ENCODE peak calls at places on chromosomes 2 and 18, in seven cellular contexts. One of them, this sample, is unnamed.

GRCh38 chr2:70201225-70201768 is 10.5 kb upstream of the C2orf42 start:
- DNase-seq in stimulated activated CD8-positive, alpha-beta memory T cell treated with anti-CD3 and anti-CD28 coated beads, Interleukin-12 subunit alpha, Interleukin-12 subunit beta, amount 100 ng/mL, for 1 hour: no peak
- DNase-seq in H7: no peak
- DNase-seq in NCI-H2081: no peak
- DNase-seq in NCI-H69: no peak
- DNase-seq in cerebellum: no peak
- DNase-seq in stimulated activated CD4-positive, alpha-beta T cell treated with anti-CD3 and anti-CD28 coated beads, Interleukin-4, amount 100 ng/mL, for 4 hours: no peak
- DNase-seq in this sample: no peak

GRCh38 chr2:68317971-68318685 is 1.6 kb downstream of the CNRIP1 start:
- DNase-seq in stimulated activated CD8-positive, alpha-beta memory T cell treated with anti-CD3 and anti-CD28 coated beads, Interleukin-12 subunit alpha, Interleukin-12 subunit beta, amount 100 ng/mL, for 1 hour: no peak
- DNase-seq in H7: peak; percentile 48
- DNase-seq in NCI-H2081: no peak
- DNase-seq in NCI-H69: no peak
- DNase-seq in cerebellum: peak; percentile 50
- DNase-seq in stimulated activated CD4-positive, alpha-beta T cell treated with anti-CD3 and anti-CD28 coated beads, Interleukin-4, amount 100 ng/mL, for 4 hours: no peak
- DNase-seq in this sample: no peak

GRCh38 chr2:140882671-140883620 is 1247.9 kb downstream of the LRP1B start:
- DNase-seq in stimulated activated CD8-positive, alpha-beta memory T cell treated with anti-CD3 and anti-CD28 coated beads, Interleukin-12 subunit alpha, Interleukin-12 subunit beta, amount 100 ng/mL, for 1 hour: no peak
- DNase-seq in H7: no peak
- DNase-seq in NCI-H2081: no peak
- DNase-seq in NCI-H69: peak; percentile 55
- DNase-seq in cerebellum: no peak
- DNase-seq in stimulated activated CD4-positive, alpha-beta T cell treated with anti-CD3 and anti-CD28 coated beads, Interleukin-4, amount 100 ng/mL, for 4 hours: no peak
- DNase-seq in this sample: no peak

GRCh38 chr2:240810621-240811020 is 9.4 kb downstream of the KIF1A start:
- DNase-seq in stimulated activated CD8-positive, alpha-beta memory T cell treated with anti-CD3 and anti-CD28 coated beads, Interleukin-12 subunit alpha, Interleukin-12 subunit beta, amount 100 ng/mL, for 1 hour: no peak
- DNase-seq in H7: peak; percentile 39
- DNase-seq in NCI-H2081: no peak
- DNase-seq in NCI-H69: no peak
- DNase-seq in cerebellum: no peak
- DNase-seq in stimulated activated CD4-positive, alpha-beta T cell treated with anti-CD3 and anti-CD28 coated beads, Interleukin-4, amount 100 ng/mL, for 4 hours: no peak
- DNase-seq in this sample: no peak

GRCh38 chr2:20145497-20146193 is 79.3 kb downstream of the SDC1 start:
- DNase-seq in stimulated activated CD8-positive, alpha-beta memory T cell treated with anti-CD3 and anti-CD28 coated beads, Interleukin-12 subunit alpha, Interleukin-12 subunit beta, amount 100 ng/mL, for 1 hour: no peak
- DNase-seq in H7: no peak
- DNase-seq in NCI-H2081: no peak
- DNase-seq in NCI-H69: peak; percentile 1
- DNase-seq in cerebellum: no peak
- DNase-seq in stimulated activated CD4-positive, alpha-beta T cell treated with anti-CD3 and anti-CD28 coated beads, Interleukin-4, amount 100 ng/mL, for 4 hours: no peak
- DNase-seq in this sample: no peak

GRCh38 chr2:99337931-99338580 is 867 bp downstream of the EIF5B start:
- DNase-seq in stimulated activated CD8-positive, alpha-beta memory T cell treated with anti-CD3 and anti-CD28 coated beads, Interleukin-12 subunit alpha, Interleukin-12 subunit beta, amount 100 ng/mL, for 1 hour: no peak
- DNase-seq in H7: peak; percentile 22
- DNase-seq in NCI-H2081: no peak
- DNase-seq in NCI-H69: peak; percentile 47
- DNase-seq in cerebellum: no peak
- DNase-seq in stimulated activated CD4-positive, alpha-beta T cell treated with anti-CD3 and anti-CD28 coated beads, Interleukin-4, amount 100 ng/mL, for 4 hours: no peak
- DNase-seq in this sample: no peak

GRCh38 chr2:189580267-189580661 is 322 bp downstream of the SLC40A1 start:
- DNase-seq in stimulated activated CD8-positive, alpha-beta memory T cell treated with anti-CD3 and anti-CD28 coated beads, Interleukin-12 subunit alpha, Interleukin-12 subunit beta, amount 100 ng/mL, for 1 hour: no peak
- DNase-seq in H7: peak; percentile 42
- DNase-seq in NCI-H2081: no peak
- DNase-seq in NCI-H69: no peak
- DNase-seq in cerebellum: no peak
- DNase-seq in stimulated activated CD4-positive, alpha-beta T cell treated with anti-CD3 and anti-CD28 coated beads, Interleukin-4, amount 100 ng/mL, for 4 hours: peak; percentile 13
- DNase-seq in this sample: no peak

GRCh38 chr2:230956827-230957755 is 32.0 kb upstream of the GPR55 start:
- DNase-seq in stimulated activated CD8-positive, alpha-beta memory T cell treated with anti-CD3 and anti-CD28 coated beads, Interleukin-12 subunit alpha, Interleukin-12 subunit beta, amount 100 ng/mL, for 1 hour: no peak
- DNase-seq in H7: peak; percentile 83
- DNase-seq in NCI-H2081: no peak
- DNase-seq in NCI-H69: peak; percentile 17
- DNase-seq in cerebellum: no peak
- DNase-seq in stimulated activated CD4-positive, alpha-beta T cell treated with anti-CD3 and anti-CD28 coated beads, Interleukin-4, amount 100 ng/mL, for 4 hours: peak; percentile 23
- DNase-seq in this sample: no peak

GRCh38 chr2:56128235-56128634 is 55.6 kb upstream of the CCDC85A start:
- DNase-seq in stimulated activated CD8-positive, alpha-beta memory T cell treated with anti-CD3 and anti-CD28 coated beads, Interleukin-12 subunit alpha, Interleukin-12 subunit beta, amount 100 ng/mL, for 1 hour: no peak
- DNase-seq in H7: no peak
- DNase-seq in NCI-H2081: no peak
- DNase-seq in NCI-H69: peak; percentile 63
- DNase-seq in cerebellum: no peak
- DNase-seq in stimulated activated CD4-positive, alpha-beta T cell treated with anti-CD3 and anti-CD28 coated beads, Interleukin-4, amount 100 ng/mL, for 4 hours: no peak
- DNase-seq in this sample: no peak

GRCh38 chr2:219124379-219125110 is 36.1 kb downstream of the NHEJ1 start:
- DNase-seq in stimulated activated CD8-positive, alpha-beta memory T cell treated with anti-CD3 and anti-CD28 coated beads, Interleukin-12 subunit alpha, Interleukin-12 subunit beta, amount 100 ng/mL, for 1 hour: no peak
- DNase-seq in H7: no peak
- DNase-seq in NCI-H2081: no peak
- DNase-seq in NCI-H69: no peak
- DNase-seq in cerebellum: no peak
- DNase-seq in stimulated activated CD4-positive, alpha-beta T cell treated with anti-CD3 and anti-CD28 coated beads, Interleukin-4, amount 100 ng/mL, for 4 hours: no peak
- DNase-seq in this sample: no peak

GRCh38 chr2:160751021-160751420 is 257.4 kb upstream of the RBMS1 start:
- DNase-seq in stimulated activated CD8-positive, alpha-beta memory T cell treated with anti-CD3 and anti-CD28 coated beads, Interleukin-12 subunit alpha, Interleukin-12 subunit beta, amount 100 ng/mL, for 1 hour: no peak
- DNase-seq in H7: no peak
- DNase-seq in NCI-H2081: no peak
- DNase-seq in NCI-H69: no peak
- DNase-seq in cerebellum: no peak
- DNase-seq in stimulated activated CD4-positive, alpha-beta T cell treated with anti-CD3 and anti-CD28 coated beads, Interleukin-4, amount 100 ng/mL, for 4 hours: no peak
- DNase-seq in this sample: no peak

GRCh38 chr18:23223641-23224040 is 88.4 kb downstream of the CABLES1 start:
- DNase-seq in stimulated activated CD8-positive, alpha-beta memory T cell treated with anti-CD3 and anti-CD28 coated beads, Interleukin-12 subunit alpha, Interleukin-12 subunit beta, amount 100 ng/mL, for 1 hour: no peak
- DNase-seq in H7: no peak
- DNase-seq in NCI-H2081: no peak
- DNase-seq in NCI-H69: no peak
- DNase-seq in cerebellum: no peak
- DNase-seq in stimulated activated CD4-positive, alpha-beta T cell treated with anti-CD3 and anti-CD28 coated beads, Interleukin-4, amount 100 ng/mL, for 4 hours: no peak
- DNase-seq in this sample: no peak

GRCh38 chr2:39524756-39525635 is 87.9 kb upstream of the MAP4K3 start:
- DNase-seq in stimulated activated CD8-positive, alpha-beta memory T cell treated with anti-CD3 and anti-CD28 coated beads, Interleukin-12 subunit alpha, Interleukin-12 subunit beta, amount 100 ng/mL, for 1 hour: no peak
- DNase-seq in H7: no peak
- DNase-seq in NCI-H2081: no peak
- DNase-seq in NCI-H69: no peak
- DNase-seq in cerebellum: no peak
- DNase-seq in stimulated activated CD4-positive, alpha-beta T cell treated with anti-CD3 and anti-CD28 coated beads, Interleukin-4, amount 100 ng/mL, for 4 hours: no peak
- DNase-seq in this sample: no peak

GRCh38 chr2:47265751-47266231 is 110.7 kb upstream of the STPG4 start:
- DNase-seq in stimulated activated CD8-positive, alpha-beta memory T cell treated with anti-CD3 and anti-CD28 coated beads, Interleukin-12 subunit alpha, Interleukin-12 subunit beta, amount 100 ng/mL, for 1 hour: no peak
- DNase-seq in H7: no peak
- DNase-seq in NCI-H2081: peak; percentile 40
- DNase-seq in NCI-H69: peak; percentile 68
- DNase-seq in cerebellum: no peak
- DNase-seq in stimulated activated CD4-positive, alpha-beta T cell treated with anti-CD3 and anti-CD28 coated beads, Interleukin-4, amount 100 ng/mL, for 4 hours: no peak
- DNase-seq in this sample: no peak

GRCh38 chr2:69082430-69082997 is 69.5 kb downstream of the ANTXR1 start:
- DNase-seq in stimulated activated CD8-positive, alpha-beta memory T cell treated with anti-CD3 and anti-CD28 coated beads, Interleukin-12 subunit alpha, Interleukin-12 subunit beta, amount 100 ng/mL, for 1 hour: no peak
- DNase-seq in H7: no peak
- DNase-seq in NCI-H2081: peak; percentile 8
- DNase-seq in NCI-H69: peak; percentile 58
- DNase-seq in cerebellum: no peak
- DNase-seq in stimulated activated CD4-positive, alpha-beta T cell treated with anti-CD3 and anti-CD28 coated beads, Interleukin-4, amount 100 ng/mL, for 4 hours: no peak
- DNase-seq in this sample: no peak

GRCh38 chr2:64862623-64863022 is 126.6 kb upstream of the SLC1A4 start:
- DNase-seq in stimulated activated CD8-positive, alpha-beta memory T cell treated with anti-CD3 and anti-CD28 coated beads, Interleukin-12 subunit alpha, Interleukin-12 subunit beta, amount 100 ng/mL, for 1 hour: no peak
- DNase-seq in H7: no peak
- DNase-seq in NCI-H2081: no peak
- DNase-seq in NCI-H69: no peak
- DNase-seq in cerebellum: no peak
- DNase-seq in stimulated activated CD4-positive, alpha-beta T cell treated with anti-CD3 and anti-CD28 coated beads, Interleukin-4, amount 100 ng/mL, for 4 hours: no peak
- DNase-seq in this sample: no peak

GRCh38 chr2:196079052-196079451 is 10.4 kb upstream of the DNAH7 start:
- DNase-seq in stimulated activated CD8-positive, alpha-beta memory T cell treated with anti-CD3 and anti-CD28 coated beads, Interleukin-12 subunit alpha, Interleukin-12 subunit beta, amount 100 ng/mL, for 1 hour: no peak
- DNase-seq in H7: no peak
- DNase-seq in NCI-H2081: no peak
- DNase-seq in NCI-H69: no peak
- DNase-seq in cerebellum: no peak
- DNase-seq in stimulated activated CD4-positive, alpha-beta T cell treated with anti-CD3 and anti-CD28 coated beads, Interleukin-4, amount 100 ng/mL, for 4 hours: no peak
- DNase-seq in this sample: no peak

This sample was measured in KG1.